ENCODE peak calls at places on chromosome 14, in six cellular contexts. One of them, this sample, is unnamed.

GRCh38 chr14:79278286-79278797 is 933.0 kb downstream of the DIO2 start:
- DNase-seq in neuronal stem cell: no peak
- DNase-seq in trophoblast cell: no peak
- DNase-seq in H9: peak; percentile 35
- DNase-seq in IMR-90: no peak
- DNase-seq in H1: no peak
- DNase-seq in this sample: no peak

GRCh38 chr14:87935895-87936294 is 57.1 kb downstream of the GALC start:
- DNase-seq in neuronal stem cell: no peak
- DNase-seq in trophoblast cell: no peak
- DNase-seq in H9: no peak
- DNase-seq in IMR-90: no peak
- DNase-seq in H1: no peak
- DNase-seq in this sample: no peak

GRCh38 chr14:94481468-94482131 is 5.6 kb upstream of the SERPINA9 start:
- DNase-seq in neuronal stem cell: no peak
- DNase-seq in trophoblast cell: peak; percentile 87
- DNase-seq in H9: no peak
- DNase-seq in IMR-90: peak; percentile 55
- DNase-seq in H1: no peak
- DNase-seq in this sample: no peak

GRCh38 chr14:93946104-93946503 is 19.0 kb downstream of the FAM181A start:
- DNase-seq in neuronal stem cell: no peak
- DNase-seq in trophoblast cell: peak; percentile 96
- DNase-seq in H9: no peak
- DNase-seq in IMR-90: peak; percentile 49
- DNase-seq in H1: no peak
- DNase-seq in this sample: peak; percentile 60

GRCh38 chr14:56172571-56172971 is 54.4 kb downstream of the PELI2 start:
- DNase-seq in neuronal stem cell: no peak
- DNase-seq in trophoblast cell: no peak
- DNase-seq in H9: no peak
- DNase-seq in IMR-90: peak; percentile 92
- DNase-seq in H1: no peak
- DNase-seq in this sample: peak; percentile 84

GRCh38 chr14:22549981-22550670 is 38.9 kb downstream of the DAD1 start:
- DNase-seq in neuronal stem cell: no peak
- DNase-seq in trophoblast cell: no peak
- DNase-seq in H9: no peak
- DNase-seq in IMR-90: peak; percentile 63
- DNase-seq in H1: peak; percentile 43
- DNase-seq in this sample: no peak

GRCh38 chr14:78486081-78486480 is 315.9 kb downstream of the NRXN3 start:
- DNase-seq in neuronal stem cell: no peak
- DNase-seq in trophoblast cell: no peak
- DNase-seq in H9: peak; percentile 31
- DNase-seq in IMR-90: no peak
- DNase-seq in H1: peak; percentile 9
- DNase-seq in this sample: no peak

GRCh38 chr14:80100681-80101080 is 110.6 kb downstream of the DIO2 start:
- DNase-seq in neuronal stem cell: no peak
- DNase-seq in trophoblast cell: no peak
- DNase-seq in H9: no peak
- DNase-seq in IMR-90: no peak
- DNase-seq in H1: no peak
- DNase-seq in this sample: no peak

GRCh38 chr14:74620497-74620921 is 8.5 kb upstream of the LTBP2 start:
- DNase-seq in neuronal stem cell: no peak
- DNase-seq in trophoblast cell: peak; percentile 85
- DNase-seq in H9: no peak
- DNase-seq in IMR-90: peak; percentile 95
- DNase-seq in H1: no peak
- DNase-seq in this sample: peak; percentile 95

GRCh38 chr14:102781063-102781462 is 3.8 kb downstream of the TRAF3 start:
- DNase-seq in neuronal stem cell: no peak
- DNase-seq in trophoblast cell: no peak
- DNase-seq in H9: no peak
- DNase-seq in IMR-90: no peak
- DNase-seq in H1: no peak
- DNase-seq in this sample: no peak

GRCh38 chr14:34398024-34398423 is 64.0 kb downstream of the SPTSSA start:
- DNase-seq in neuronal stem cell: no peak
- DNase-seq in trophoblast cell: no peak
- DNase-seq in H9: no peak
- DNase-seq in IMR-90: no peak
- DNase-seq in H1: no peak
- DNase-seq in this sample: no peak

GRCh38 chr14:96038920-96039632 is at the start of gene C14orf132:
- DNase-seq in neuronal stem cell: no peak
- DNase-seq in trophoblast cell: peak; percentile 15
- DNase-seq in H9: peak; percentile 70
- DNase-seq in IMR-90: peak; percentile 48
- DNase-seq in H1: no peak
- DNase-seq in this sample: peak; percentile 68

GRCh38 chr14:90518941-90519256 is 122.1 kb downstream of the CALM1 start:
- DNase-seq in neuronal stem cell: no peak
- DNase-seq in trophoblast cell: no peak
- DNase-seq in H9: peak; percentile 68
- DNase-seq in IMR-90: peak; percentile 11
- DNase-seq in H1: no peak
- DNase-seq in this sample: peak; percentile 14

GRCh38 chr14:90538095-90538494 is 141.3 kb downstream of the CALM1 start:
- DNase-seq in neuronal stem cell: no peak
- DNase-seq in trophoblast cell: no peak
- DNase-seq in H9: no peak
- DNase-seq in IMR-90: no peak
- DNase-seq in H1: no peak
- DNase-seq in this sample: no peak

GRCh38 chr14:30553311-30553989 is 5.5 kb upstream of the G2E3 start:
- DNase-seq in neuronal stem cell: no peak
- DNase-seq in trophoblast cell: no peak
- DNase-seq in H9: no peak
- DNase-seq in IMR-90: peak; percentile 78
- DNase-seq in H1: no peak
- DNase-seq in this sample: no peak

GRCh38 chr14:67999290-67999689 is 179.7 kb downstream of the RAD51B start:
- DNase-seq in neuronal stem cell: no peak
- DNase-seq in trophoblast cell: no peak
- DNase-seq in H9: no peak
- DNase-seq in IMR-90: peak; percentile 78
- DNase-seq in H1: no peak
- DNase-seq in this sample: peak; percentile 31

DNA sequence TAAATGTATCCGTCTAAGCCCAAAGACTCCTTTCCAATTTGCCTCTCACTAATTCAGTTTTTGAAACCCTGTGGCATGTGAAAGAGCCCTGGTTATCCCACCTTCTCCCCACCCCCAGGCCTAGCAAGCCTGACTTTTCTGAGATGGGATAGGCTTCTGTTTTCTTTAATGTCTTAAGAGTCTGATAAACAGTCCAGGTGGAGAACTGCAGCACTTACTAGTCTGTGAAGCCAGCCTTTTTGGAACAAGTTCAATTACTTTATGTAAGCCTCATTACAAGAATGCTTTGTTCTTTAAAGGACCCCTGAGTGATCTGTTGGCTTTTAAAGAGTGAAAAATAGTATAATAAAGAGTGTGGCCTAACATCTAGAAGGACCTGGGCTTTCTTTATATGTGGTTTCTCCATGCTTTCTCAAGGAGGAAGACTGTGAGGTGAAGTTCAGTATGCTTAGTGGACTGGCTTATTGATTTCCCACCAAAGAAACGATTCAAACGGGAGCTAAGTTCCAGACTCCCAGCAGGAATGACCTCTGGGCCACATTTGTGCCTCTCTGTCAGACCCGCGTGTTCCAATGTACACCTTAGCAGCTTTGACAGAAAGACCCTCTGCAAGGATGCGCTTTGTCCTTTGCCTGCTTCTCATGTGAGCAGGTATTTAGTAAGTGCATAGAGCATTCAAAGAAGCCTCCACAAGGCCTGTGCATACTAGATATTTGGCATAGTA is 129.5 kb downstream of the DAAM1 start:
- DNase-seq in neuronal stem cell: no peak
- DNase-seq in trophoblast cell: no peak
- DNase-seq in H9: no peak
- DNase-seq in IMR-90: no peak
- DNase-seq in H1: no peak
- DNase-seq in this sample: no peak
- H4K8ac ChIP-seq in neuronal stem cell: no peak overlapping the region
- H4K8ac ChIP-seq in trophoblast cell: no peak overlapping the region
- H4K8ac ChIP-seq in H9: no peak overlapping the region
- H4K8ac ChIP-seq in IMR-90: no peak overlapping the region
- H4K8ac ChIP-seq in H1: no peak overlapping the region
- H4K8ac ChIP-seq in this sample: peak overlapping the region; percentile 15

GRCh38 chr14:64808449-64808848 is 71.3 kb downstream of the SPTB start:
- DNase-seq in neuronal stem cell: no peak
- DNase-seq in trophoblast cell: no peak
- DNase-seq in H9: no peak
- DNase-seq in IMR-90: no peak
- DNase-seq in H1: no peak
- DNase-seq in this sample: no peak
- H3K27ac ChIP-seq in neuronal stem cell: no peak overlapping the region
- H3K27ac ChIP-seq in trophoblast cell: no peak overlapping the region
- H3K27ac ChIP-seq in H9: no peak overlapping the region
- H3K27ac ChIP-seq in IMR-90: no peak overlapping the region
- H3K27ac ChIP-seq in H1: no peak overlapping the region
- H3K27ac ChIP-seq in this sample: no peak overlapping the region

GRCh38 chr14:105019861-105020814 is 745 bp downstream of the CDCA4 start:
- DNase-seq in neuronal stem cell: peak; percentile 33
- DNase-seq in trophoblast cell: peak; percentile 22
- DNase-seq in H9: no peak
- DNase-seq in IMR-90: peak; percentile 49
- DNase-seq in H1: no peak
- DNase-seq in this sample: peak; percentile 82
- H3K18ac ChIP-seq in neuronal stem cell: peak overlapping the region; percentile 98
- H3K18ac ChIP-seq in trophoblast cell: peak overlapping the region; percentile 55
- H3K18ac ChIP-seq in H9: no peak overlapping the region
- H3K18ac ChIP-seq in IMR-90: no peak overlapping the region
- H3K18ac ChIP-seq in H1: peak overlapping the region; percentile 71
- H3K18ac ChIP-seq in this sample: peak overlapping the region; percentile 69

DNA sequence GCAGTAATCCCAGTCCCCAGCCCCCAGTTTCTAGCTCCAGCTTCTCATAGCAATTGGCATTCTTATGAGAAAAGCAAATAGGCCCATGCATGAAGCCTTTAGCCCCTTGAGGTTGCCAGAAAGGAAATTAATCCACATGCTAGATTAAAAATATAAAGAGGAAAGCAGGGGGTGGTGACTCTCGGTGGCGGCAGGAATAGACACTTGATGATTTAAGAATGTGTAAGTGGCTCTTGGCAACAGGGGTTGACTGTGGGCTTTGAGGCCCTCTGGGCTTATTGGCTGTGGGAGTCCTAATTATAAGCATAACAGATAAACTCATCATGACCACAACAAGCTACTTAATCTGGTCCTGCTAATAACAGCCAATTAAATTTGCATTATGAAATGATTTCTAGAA is 1367.3 kb upstream of the FLRT2 start:
- DNase-seq in neuronal stem cell: no peak
- DNase-seq in trophoblast cell: no peak
- DNase-seq in H9: no peak
- DNase-seq in IMR-90: no peak
- DNase-seq in H1: no peak
- DNase-seq in this sample: no peak
- H4K8ac ChIP-seq in neuronal stem cell: no peak overlapping the region
- H4K8ac ChIP-seq in trophoblast cell: no peak overlapping the region
- H4K8ac ChIP-seq in H9: no peak overlapping the region
- H4K8ac ChIP-seq in IMR-90: no peak overlapping the region
- H4K8ac ChIP-seq in H1: no peak overlapping the region
- H4K8ac ChIP-seq in this sample: no peak overlapping the region

GRCh38 chr14:99756796-99757195 is 36.4 kb upstream of the EML1 start:
- DNase-seq in neuronal stem cell: no peak
- DNase-seq in trophoblast cell: no peak
- DNase-seq in H9: no peak
- DNase-seq in IMR-90: no peak
- DNase-seq in H1: no peak
- DNase-seq in this sample: peak; percentile 34

GRCh38 chr14:99758121-99758871 is 34.9 kb upstream of the EML1 start:
- DNase-seq in neuronal stem cell: no peak
- DNase-seq in trophoblast cell: no peak
- DNase-seq in H9: peak; percentile 79
- DNase-seq in IMR-90: peak; percentile 96
- DNase-seq in H1: no peak
- DNase-seq in this sample: peak; percentile 94

GRCh38 chr14:99758915-99759545 is 34.2 kb upstream of the EML1 start:
- DNase-seq in neuronal stem cell: no peak
- DNase-seq in trophoblast cell: no peak
- DNase-seq in H9: no peak
- DNase-seq in IMR-90: no peak
- DNase-seq in H1: no peak
- DNase-seq in this sample: no peak

GRCh38 chr14:99755629-99756603 is 37.3 kb upstream of the EML1 start:
- DNase-seq in neuronal stem cell: no peak
- DNase-seq in trophoblast cell: no peak
- DNase-seq in H9: no peak
- DNase-seq in IMR-90: peak; percentile 95
- DNase-seq in H1: no peak
- DNase-seq in this sample: peak; percentile 95

DNA sequence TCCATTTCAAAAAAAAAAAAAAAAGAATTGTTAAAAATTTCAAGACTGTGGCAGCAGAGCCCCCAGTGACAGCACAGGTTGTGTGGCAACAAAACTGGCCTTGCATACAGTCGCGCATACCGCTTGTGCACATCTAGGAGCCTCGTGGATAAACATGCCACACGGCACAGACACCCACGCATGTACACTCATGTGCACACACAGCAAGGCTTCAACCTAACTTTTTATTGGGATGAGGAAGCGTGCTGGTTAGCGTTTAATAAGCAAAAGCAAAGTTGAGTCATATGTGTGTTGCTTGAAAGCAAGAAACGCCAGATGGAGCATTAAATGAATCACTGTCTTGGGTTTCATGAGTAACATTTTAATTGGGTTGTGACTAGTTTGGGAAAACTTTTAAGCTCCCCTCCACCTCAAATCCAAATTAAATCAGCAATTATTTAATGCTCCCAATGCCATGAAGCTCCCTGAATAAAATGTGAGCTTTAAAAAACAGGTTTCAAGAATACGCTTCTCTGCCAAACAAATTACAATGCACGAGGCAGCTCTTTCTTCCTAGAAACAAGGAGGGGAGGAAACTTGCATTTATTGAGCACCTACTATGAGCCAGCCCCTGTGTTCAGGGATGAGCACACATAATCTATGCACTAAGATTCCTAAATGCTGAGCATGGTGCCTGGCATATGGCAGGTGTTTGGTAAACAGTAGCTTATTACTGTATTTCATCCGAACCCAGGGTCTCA is 35.7 kb upstream of the EML1 start:
- DNase-seq in neuronal stem cell: no peak
- DNase-seq in trophoblast cell: no peak
- DNase-seq in H9: no peak
- DNase-seq in IMR-90: peak; percentile 99
- DNase-seq in H1: no peak
- DNase-seq in this sample: peak; percentile 96
- H3K27ac ChIP-seq in neuronal stem cell: no peak overlapping the region
- H3K27ac ChIP-seq in trophoblast cell: no peak overlapping the region
- H3K27ac ChIP-seq in H9: no peak overlapping the region
- H3K27ac ChIP-seq in IMR-90: peak overlapping the region; percentile 88
- H3K27ac ChIP-seq in H1: no peak overlapping the region
- H3K27ac ChIP-seq in this sample: peak overlapping the region; percentile 56